ENCODE peak calls at places on chromosomes 12 and 14, in four cellular contexts. One of them, this sample, is unnamed.

GRCh38 chr12:81722004-81722403 is 37.1 kb downstream of the PPFIA2 start:
- DNase-seq in BJ: no peak
- DNase-seq in CMK: no peak
- DNase-seq in activated CD8-positive, alpha-beta memory T cell treated with anti-CD3 and anti-CD28 coated beads for 1 hour: no peak
- DNase-seq in this sample: no peak

GRCh38 chr12:124392991-124393790 is 98.3 kb downstream of the RFLNA start:
- DNase-seq in BJ: no peak
- DNase-seq in activated CD8-positive, alpha-beta memory T cell treated with anti-CD3 and anti-CD28 coated beads for 1 hour: no peak
- DNase-seq in CMK: no peak
- DNase-seq in this sample: no peak

GRCh38 chr14:97846156-97846555 is 1049.0 kb downstream of the VRK1 start:
- DNase-seq in activated CD8-positive, alpha-beta memory T cell treated with anti-CD3 and anti-CD28 coated beads for 1 hour: no peak
- DNase-seq in BJ: no peak
- DNase-seq in CMK: no peak
- DNase-seq in this sample: no peak

GRCh38 chr12:95836630-95837239 is 22.0 kb upstream of the SNRPF start:
- DNase-seq in activated CD8-positive, alpha-beta memory T cell treated with anti-CD3 and anti-CD28 coated beads for 1 hour: no peak
- DNase-seq in CMK: no peak
- DNase-seq in BJ: no peak
- DNase-seq in this sample: no peak

GRCh38 chr12:11755311-11755930 is 105.9 kb downstream of the ETV6 start:
- DNase-seq in CMK: no peak
- DNase-seq in BJ: no peak
- DNase-seq in activated CD8-positive, alpha-beta memory T cell treated with anti-CD3 and anti-CD28 coated beads for 1 hour: no peak
- DNase-seq in this sample: no peak

GRCh38 chr14:66104486-66104885 is 381.7 kb upstream of the CCDC196 start:
- DNase-seq in BJ: no peak
- DNase-seq in activated CD8-positive, alpha-beta memory T cell treated with anti-CD3 and anti-CD28 coated beads for 1 hour: no peak
- DNase-seq in CMK: no peak
- DNase-seq in this sample: no peak

GRCh38 chr14:93984987-93985410 is 8.6 kb upstream of the ASB2 start:
- DNase-seq in activated CD8-positive, alpha-beta memory T cell treated with anti-CD3 and anti-CD28 coated beads for 1 hour: no peak
- DNase-seq in BJ: peak; percentile 62
- DNase-seq in CMK: no peak
- DNase-seq in this sample: peak; percentile 71

GRCh38 chr12:79557690-79558315 is 133.0 kb downstream of the PAWR start:
- DNase-seq in activated CD8-positive, alpha-beta memory T cell treated with anti-CD3 and anti-CD28 coated beads for 1 hour: no peak
- DNase-seq in BJ: peak; percentile 75
- DNase-seq in CMK: no peak
- DNase-seq in this sample: peak; percentile 71

GRCh38 chr12:53575502-53576264 is 50.5 kb downstream of the ATF7 start:
- DNase-seq in CMK: peak; percentile 9
- DNase-seq in activated CD8-positive, alpha-beta memory T cell treated with anti-CD3 and anti-CD28 coated beads for 1 hour: no peak
- DNase-seq in BJ: no peak
- DNase-seq in this sample: no peak

GRCh38 chr12:69500631-69501030 is 30.4 kb downstream of the FRS2 start:
- DNase-seq in BJ: no peak
- DNase-seq in activated CD8-positive, alpha-beta memory T cell treated with anti-CD3 and anti-CD28 coated beads for 1 hour: no peak
- DNase-seq in CMK: no peak
- DNase-seq in this sample: no peak

GRCh38 chr12:94195483-94195882 is 47.1 kb downstream of the PLXNC1 start:
- DNase-seq in CMK: no peak
- DNase-seq in activated CD8-positive, alpha-beta memory T cell treated with anti-CD3 and anti-CD28 coated beads for 1 hour: no peak
- DNase-seq in BJ: no peak
- DNase-seq in this sample: no peak

This sample was measured in AG09309.